ENCODE peak calls at places on chromosomes 4 and X, in five cellular contexts. B is lower lobe of right lung, Y is GM23248, G is right cardiac atrium, R is AG04450. E is an unnamed sample.

GRCh38 chr4:88569944-88570455 is 22.3 kb upstream of the HERC3 start:
- DNase-seq in B (no peak), Y (peak; percentile 36), G (no peak), R (no peak), E (no peak)

GRCh38 chrX:54481751-54482150 is 14.3 kb downstream of the FGD1 start:
- DNase-seq in B (no peak), Y (peak; percentile 14), G (no peak), R (no peak), E (no peak)

GRCh38 chrX:48450076-48450475 is 20.0 kb downstream of the SLC38A5 start:
- DNase-seq in B (no peak), Y (no peak), G (no peak), R (no peak), E (no peak)

GRCh38 chr4:7253806-7254205 is 61.5 kb downstream of the SORCS2 start:
- DNase-seq in B (no peak), Y (no peak), G (no peak), R (no peak), E (no peak)

GRCh38 chr4:94889961-94890360 is 132.2 kb downstream of the BMPR1B start:
- DNase-seq in B (no peak), Y (peak; percentile 32), G (no peak), R (peak; percentile 42), E (no peak)

GRCh38 chr4:5845035-5845905 is 47.6 kb downstream of the CRMP1 start:
- DNase-seq in B (no peak), Y (no peak), G (no peak), R (no peak), E (no peak)

GRCh38 chr4:114606240-114606639 is 7.6 kb downstream of the UGT8 start:
- DNase-seq in B (no peak), Y (no peak), G (no peak), R (no peak), E (peak; percentile 48)

GRCh38 chr4:118287691-118288090 is 65.1 kb downstream of the PRSS12 start:
- DNase-seq in B (no peak), Y (no peak), G (no peak), R (no peak), E (no peak)

GRCh38 chrX:47483310-47484268 is 567 bp upstream of the ZNF41 start:
- DNase-seq in B (peak; percentile 44), Y (peak; percentile 60), G (peak; percentile 73), R (no peak), E (no peak)

GRCh38 chr4:55175779-55176231 is 50.4 kb upstream of the KDR start:
- DNase-seq in B (no peak), Y (peak; percentile 84), G (no peak), R (no peak), E (no peak)

GRCh38 chr4:46441116-46441859 is 51.4 kb upstream of the GABRA2 start:
- DNase-seq in B (no peak), Y (no peak), G (no peak), R (peak; percentile 55), E (no peak)

GRCh38 chrX:153423652-153424051 is 12.4 kb downstream of the ZFP92 start:
- DNase-seq in B (peak; percentile 66), Y (no peak), G (peak; percentile 69), R (no peak), E (no peak)

GRCh38 chr4:122481766-122482405 is 25.4 kb upstream of the IL2 start:
- DNase-seq in B (no peak), Y (peak; percentile 80), G (no peak), R (no peak), E (no peak)

GRCh38 chr4:39179681-39180080 is 2.6 kb upstream of the WDR19 start:
- DNase-seq in B (no peak), Y (no peak), G (no peak), R (no peak), E (no peak)

DNA sequence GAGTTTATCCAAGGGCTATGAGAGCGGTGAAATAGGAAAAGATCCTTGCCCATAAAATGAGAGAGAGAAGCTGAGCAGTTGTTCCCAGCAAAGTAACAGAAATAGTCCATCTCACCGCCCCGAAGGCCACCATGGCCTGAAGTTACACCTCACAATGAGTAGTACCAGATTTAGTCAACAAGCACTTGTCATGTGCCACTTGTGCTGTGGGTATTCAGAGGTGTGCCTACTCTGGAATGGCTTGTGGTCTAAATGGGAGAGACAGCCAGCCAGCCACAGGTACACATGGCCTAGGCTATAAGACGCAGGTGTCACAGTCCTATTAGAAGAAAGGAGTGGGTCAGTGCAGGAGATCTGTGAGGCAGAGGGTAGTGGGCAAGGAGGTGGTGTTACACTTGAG is 54.6 kb upstream of the MAP3K15 start:
- DNase-seq in B (no peak), Y (no peak), G (no peak), R (no peak), E (no peak)
- H3K27me3 ChIP-seq in B (no peaks in the 10 kb centered on the region), Y (no peaks in the 10 kb centered on the region), G (no peaks in the 10 kb centered on the region), R (no peaks in the 10 kb centered on the region), E (no peaks in the 10 kb centered on the region)

DNA sequence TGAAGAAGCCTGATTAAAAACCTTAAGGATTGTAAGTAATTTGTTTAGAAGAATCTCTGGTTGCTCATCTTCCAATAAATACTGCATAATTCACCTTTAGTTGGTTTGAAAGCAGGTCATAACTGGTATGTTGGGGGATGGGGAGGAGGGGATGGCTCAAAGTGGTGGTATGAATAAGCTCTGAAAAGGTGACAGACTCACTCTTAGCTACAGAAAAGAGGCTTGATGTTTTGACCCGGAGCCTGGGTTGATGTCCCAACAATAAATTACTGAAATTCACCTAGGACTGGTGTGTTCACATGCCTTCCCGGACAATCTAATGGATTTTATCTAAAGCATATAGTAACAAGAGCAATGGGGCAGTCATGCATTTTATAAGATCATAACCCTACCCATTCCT is 131.9 kb upstream of the TBC1D9 start:
- DNase-seq in B (no peak), Y (no peak), G (no peak), R (no peak), E (no peak)
- H3K27ac ChIP-seq in B (no peak overlapping the region), Y (no peak overlapping the region), G (no peak overlapping the region), R (no peak overlapping the region), E (no peak overlapping the region)

GRCh38 chrX:145716226-145716625 is 101.4 kb upstream of the SLITRK2 start:
- DNase-seq in B (no peak), Y (no peak), G (no peak), R (no peak), E (no peak)
- H3K9me3 ChIP-seq in B (no peaks in the 10 kb centered on the region), Y (no peaks in the 10 kb centered on the region), G (no peaks in the 10 kb centered on the region), R (no peaks in the 10 kb centered on the region), E (no peaks in the 10 kb centered on the region)

GRCh38 chrX:118974908-118975671 is 672 bp downstream of the LONRF3 start:
- DNase-seq in B (peak; percentile 68), Y (peak; percentile 53), G (peak; percentile 70), R (no peak), E (no peak)

GRCh38 chrX:118976599-118977340 is 2.4 kb downstream of the LONRF3 start:
- DNase-seq in B (peak; percentile 79), Y (peak; percentile 31), G (peak; percentile 79), R (no peak), E (no peak)

GRCh38 chrX:118977424-118977823 is 3.0 kb downstream of the LONRF3 start:
- DNase-seq in B (no peak), Y (no peak), G (no peak), R (no peak), E (no peak)

GRCh38 chrX:118974088-118974907 is at the start of gene LONRF3:
- DNase-seq in B (peak; percentile 88), Y (peak; percentile 70), G (peak; percentile 90), R (no peak), E (no peak)

DNA sequence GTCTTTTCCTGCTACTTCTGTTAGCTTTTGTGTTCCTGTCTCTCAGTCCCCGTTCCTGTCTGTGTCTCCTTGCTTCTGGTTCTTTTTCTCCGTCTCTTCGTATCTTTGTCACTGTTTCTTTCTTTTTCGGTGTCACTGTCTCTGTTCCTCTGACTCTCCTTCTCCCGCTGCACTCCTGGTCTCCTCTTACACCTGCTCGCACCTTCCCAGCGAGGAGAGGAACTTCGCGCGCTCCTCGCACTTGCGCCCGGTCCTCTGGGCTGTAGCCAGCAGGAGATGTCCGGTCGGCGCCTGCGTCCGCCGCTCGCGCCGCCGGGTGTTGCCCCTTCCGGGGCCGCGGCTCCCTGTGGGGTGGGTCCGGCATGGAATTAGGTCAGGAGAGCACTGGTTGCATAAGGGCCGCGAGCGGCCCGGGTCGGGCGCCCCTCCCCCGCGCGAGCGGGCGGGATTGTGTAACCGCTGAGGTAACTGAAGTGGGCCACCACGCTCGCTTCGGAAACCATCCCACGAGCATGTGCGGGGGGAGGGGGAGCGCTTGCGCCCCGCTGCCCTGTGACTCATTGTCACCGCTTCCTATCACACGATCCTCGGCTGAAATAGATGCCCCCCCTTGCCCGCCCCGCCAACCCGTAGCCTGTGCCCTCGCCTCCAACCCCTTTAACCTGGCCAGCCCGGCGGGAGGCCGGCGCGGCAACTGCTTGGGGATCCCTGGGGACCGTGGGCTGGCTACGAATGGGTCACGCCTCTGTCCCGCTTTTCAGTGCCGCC is 1.6 kb downstream of the LONRF3 start:
- DNase-seq in B (peak; percentile 90), Y (peak; percentile 50), G (peak; percentile 91), R (no peak), E (no peak)
- H3K27me3 ChIP-seq in B (peaks cover 9% of the 10 kb centered on the region), Y (peaks cover 10% of the 10 kb centered on the region), G (no peaks in the 10 kb centered on the region), R (peaks cover 26% of the 10 kb centered on the region), E (peaks cover 58% of the 10 kb centered on the region)

GRCh38 chr4:144649646-144650045 is 3.7 kb downstream of the HHIP start:
- DNase-seq in B (no peak), Y (no peak), G (no peak), R (no peak), E (no peak)
- H3K27ac ChIP-seq in B (no peak overlapping the region), Y (no peak overlapping the region), G (no peak overlapping the region), R (no peak overlapping the region), E (no peak overlapping the region)

DNA sequence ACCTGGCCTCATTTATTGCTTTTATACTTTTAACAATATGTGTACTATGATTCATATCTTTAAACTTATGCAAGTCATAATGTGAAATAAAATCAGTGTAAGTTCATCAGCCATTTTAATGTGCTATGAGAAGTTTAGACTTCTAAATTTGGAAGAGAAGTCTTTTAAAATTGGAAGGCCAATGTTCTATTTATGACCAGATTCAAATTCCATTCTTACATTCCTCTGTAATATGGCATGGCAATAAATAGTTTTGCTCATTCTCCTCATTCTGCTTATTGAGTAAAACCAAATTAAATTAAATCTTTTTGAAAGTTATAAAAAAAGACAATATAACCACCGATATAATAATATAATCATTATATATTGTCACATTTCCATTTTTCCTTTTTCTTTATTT is 126.2 kb downstream of the SORBS2 start:
- DNase-seq in B (no peak), Y (no peak), G (no peak), R (no peak), E (no peak)
- H3K9me3 ChIP-seq in B (no peaks in the 10 kb centered on the region), Y (no peaks in the 10 kb centered on the region), G (no peaks in the 10 kb centered on the region), R (no peaks in the 10 kb centered on the region), E (no peaks in the 10 kb centered on the region)

GRCh38 chrX:42070866-42071265 is 147.5 kb upstream of the CASK start:
- DNase-seq in B (no peak), Y (peak; percentile 1), G (no peak), R (no peak), E (no peak)
- H3K27me3 ChIP-seq in B (no peaks in the 10 kb centered on the region), Y (no peaks in the 10 kb centered on the region), G (no peaks in the 10 kb centered on the region), R (no peaks in the 10 kb centered on the region), E (no peaks in the 10 kb centered on the region)

E was measured in iPS DF 6.9.